ENCODE peak calls at places on chromosomes 1 and 21, in six cellular contexts. H, D, L, V, O and S are unnamed samples. For H3K4me1, the result is how much of the 10 kb centered on the place peaks cover.

GRCh38 chr1:224635356-224635755 is 19.2 kb downstream of the CNIH3 start:
- DNase-seq in H (no peak), D (no peak), L (peak), V (peak), O (no peak), S (no peak)

GRCh38 chr1:31524196-31524967 is 51.9 kb upstream of the TINAGL1 start:
- DNase-seq in H (no peak), D (no peak), L (no peak), V (no peak), O (no peak), S (no peak)

GRCh38 chr1:78676347-78676982 is 26.8 kb downstream of the IFI44 start:
- DNase-seq in H (peak), D (peak), L (peak), V (peak), O (peak), S (peak)

GRCh38 chr21:25708467-25709065 is 26.1 kb downstream of the ATP5PF start:
- DNase-seq in H (peak), D (peak), L (peak), V (peak), O (peak), S (peak)

GRCh38 chr1:185864331-185864730 is 130.1 kb downstream of the HMCN1 start:
- DNase-seq in H (no peak), D (no peak), L (no peak), V (no peak), O (no peak), S (no peak)

GRCh38 chr1:231616667-231617066 is 9.9 kb upstream of the DISC1 start:
- DNase-seq in H (no peak), D (no peak), L (no peak), V (no peak), O (no peak), S (no peak)

GRCh38 chr1:157776971-157777386 is at the start of gene FCRL2:
- DNase-seq in H (no peak), D (no peak), L (no peak), V (no peak), O (no peak), S (no peak)

GRCh38 chr1:164524810-164525209 is 34.2 kb upstream of the PBX1 start:
- DNase-seq in H (no peak), D (no peak), L (no peak), V (peak), O (no peak), S (no peak)

DNA sequence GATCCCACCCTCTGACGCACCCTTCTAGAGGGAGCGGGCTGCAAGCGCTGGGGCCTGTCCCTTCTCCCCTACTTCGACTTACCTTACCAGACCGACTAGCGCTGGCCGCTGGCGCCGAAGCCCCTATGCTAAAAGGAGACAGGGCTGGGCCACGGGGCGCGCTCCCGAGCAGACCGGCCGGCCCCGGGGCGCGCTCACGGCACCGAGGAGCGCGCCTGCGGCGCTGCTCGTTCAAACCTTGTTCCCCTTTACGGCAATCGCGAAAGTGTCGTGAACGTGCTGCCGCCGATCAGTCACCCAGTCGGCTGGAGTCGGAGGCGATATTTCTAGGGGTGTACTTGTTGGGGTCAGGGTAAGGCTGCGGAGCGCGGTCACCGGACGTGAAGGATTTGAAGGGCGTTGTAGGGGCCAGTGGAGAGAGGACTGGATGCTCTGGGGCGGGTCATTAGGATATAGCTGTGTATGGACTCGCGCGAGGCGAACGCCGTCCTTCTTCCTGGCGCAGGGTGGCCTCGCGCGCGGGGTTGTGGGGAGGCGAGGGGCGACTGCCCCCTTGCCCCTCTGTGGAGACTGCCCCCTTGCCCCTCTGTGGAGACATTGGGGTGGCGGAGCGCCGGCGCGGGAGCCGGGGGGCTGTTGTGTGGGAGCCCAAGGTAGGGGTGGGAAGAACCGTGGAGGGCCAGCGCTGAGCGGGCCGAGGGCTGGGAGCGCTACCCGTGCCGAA is at the start of the genes CEPT1 and DRAM2:
- DNase-seq in H (peak), D (peak), L (peak), V (peak), O (peak), S (peak)
- TF ChIP-seq CTCF in H (no peak), D (no peak), L (no peak), V (no peak), O (no peak), S (no peak)

GRCh38 chr1:43997979-43998378 is 6.6 kb downstream of the CCDC24 start:
- DNase-seq in H (no peak), D (no peak), L (no peak), V (no peak), O (no peak), S (no peak)

GRCh38 chr1:43999455-43999854 is 8.1 kb downstream of the CCDC24 start:
- DNase-seq in H (no peak), D (no peak), L (no peak), V (no peak), O (no peak), S (no peak)

GRCh38 chr1:44002606-44003157 is 11.3 kb downstream of the CCDC24 start:
- DNase-seq in H (no peak), D (no peak), L (no peak), V (no peak), O (no peak), S (no peak)

GRCh38 chr1:44002165-44002564 is 10.8 kb downstream of the CCDC24 start:
- DNase-seq in H (no peak), D (no peak), L (no peak), V (no peak), O (no peak), S (no peak)

DNA sequence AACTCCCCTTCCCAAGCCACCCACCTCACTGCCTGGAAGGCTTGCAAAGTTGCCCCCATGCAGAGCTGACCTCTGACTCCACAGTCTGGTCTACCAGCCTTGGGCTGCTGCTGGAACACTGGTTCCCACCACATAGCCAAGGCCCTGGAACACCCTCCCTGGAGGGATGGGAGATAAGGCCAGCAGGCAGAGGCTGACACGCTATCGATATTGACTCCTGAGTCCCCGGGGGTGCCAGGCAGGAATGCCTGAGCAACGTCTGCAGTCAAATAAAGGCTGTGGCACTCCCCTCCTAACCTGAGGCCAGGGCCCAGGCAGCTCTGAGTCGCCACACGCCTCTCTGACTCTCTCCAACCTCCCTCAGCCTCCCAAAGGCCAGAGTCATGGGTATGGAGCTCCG is 8.9 kb downstream of the CCDC24 start:
- DNase-seq in H (no peak), D (no peak), L (no peak), V (no peak), O (no peak), S (no peak)
- H3K4me1 ChIP-seq in H (under half), D (under half), L (under half), V (under half), O (under half), S (under half)

DNA sequence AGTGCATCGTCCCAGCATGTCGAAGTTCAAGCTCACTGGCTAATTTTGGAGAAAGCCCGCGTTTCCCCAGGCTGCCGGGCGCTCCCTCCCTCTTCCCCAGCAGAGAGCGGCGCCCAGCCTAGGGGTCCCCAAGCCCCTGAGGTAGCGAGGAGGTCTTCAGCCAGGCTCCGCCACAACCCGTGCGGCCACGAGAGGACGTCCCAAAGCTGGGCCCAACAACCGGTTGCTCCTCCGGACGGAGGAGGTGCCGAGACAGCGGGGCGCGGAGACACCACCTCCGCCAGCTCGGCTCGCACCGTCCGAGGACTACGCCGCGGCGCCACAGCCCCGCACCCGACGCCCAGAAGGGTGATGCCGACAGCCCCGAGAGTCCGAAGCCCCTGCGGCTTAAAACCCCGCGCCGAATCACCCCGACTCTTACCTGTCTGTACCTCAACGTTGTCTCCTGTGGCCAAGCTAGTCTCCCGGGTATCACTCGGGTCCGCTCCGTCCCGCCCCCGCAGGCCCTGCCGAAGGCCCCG is at the start of gene DENND2C:
- DNase-seq in H (no peak), D (no peak), L (no peak), V (no peak), O (no peak), S (no peak)
- TF ChIP-seq CTCF in H (no peak), D (no peak), L (no peak), V (no peak), O (no peak), S (no peak)

GRCh38 chr1:4137621-4138390 is 237.7 kb upstream of the C1orf174 start:
- DNase-seq in H (no peak), D (no peak), L (no peak), V (no peak), O (no peak), S (no peak)
- H3K4me1 ChIP-seq in H (under half), D (under half), L (under half), V (under half), O (under half), S (under half)

GRCh38 chr1:229230893-229231753 is 39.8 kb upstream of the RAB4A start:
- DNase-seq in H (no peak), D (peak), L (no peak), V (no peak), O (no peak), S (no peak)

GRCh38 chr1:229229721-229230135 is 41.2 kb upstream of the RAB4A start:
- DNase-seq in H (peak), D (no peak), L (peak), V (no peak), O (peak), S (no peak)

GRCh38 chr1:229230136-229230892 is 40.6 kb upstream of the RAB4A start:
- DNase-seq in H (no peak), D (no peak), L (no peak), V (no peak), O (no peak), S (no peak)

GRCh38 chr1:229229137-229229720 is 41.7 kb upstream of the RAB4A start:
- DNase-seq in H (no peak), D (peak), L (peak), V (no peak), O (no peak), S (no peak)

GRCh38 chr1:229231754-229232119 is 39.2 kb upstream of the RAB4A start:
- DNase-seq in H (no peak), D (no peak), L (no peak), V (no peak), O (no peak), S (no peak)
- TF ChIP-seq CTCF in H (no peak), D (peak), L (no peak), V (no peak), O (no peak), S (no peak)

DNA sequence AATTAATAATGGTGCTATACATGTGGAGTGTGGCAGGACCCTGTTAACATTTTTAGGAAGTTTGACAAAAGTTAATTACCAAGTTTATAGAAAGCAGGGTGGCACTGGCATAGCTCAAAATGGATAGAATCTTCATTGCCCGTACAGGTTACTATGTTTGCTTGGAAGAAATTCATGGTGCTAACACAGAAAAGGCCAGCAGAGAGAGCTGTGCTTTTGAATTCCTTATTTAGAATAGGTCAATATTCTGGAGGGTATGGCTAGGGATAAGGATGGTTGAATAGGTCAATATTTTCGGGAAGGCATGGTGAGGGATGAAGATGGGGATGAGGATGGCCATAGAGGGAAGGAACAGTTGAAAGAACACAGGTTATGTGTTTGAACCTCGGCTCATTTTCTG is 345.1 kb downstream of the LMO4 start:
- DNase-seq in H (no peak), D (no peak), L (no peak), V (no peak), O (no peak), S (no peak)
- H3K4me1 ChIP-seq in H (under half), D (under half), L (under half), V (under half), O (under half), S (under half)

GRCh38 chr21:41668686-41669532 is 97.9 kb downstream of the RIPK4 start:
- DNase-seq in H (no peak), D (no peak), L (no peak), V (no peak), O (no peak), S (no peak)
- TF ChIP-seq CTCF in H (no peak), D (no peak), L (no peak), V (no peak), O (no peak), S (no peak)

DNA sequence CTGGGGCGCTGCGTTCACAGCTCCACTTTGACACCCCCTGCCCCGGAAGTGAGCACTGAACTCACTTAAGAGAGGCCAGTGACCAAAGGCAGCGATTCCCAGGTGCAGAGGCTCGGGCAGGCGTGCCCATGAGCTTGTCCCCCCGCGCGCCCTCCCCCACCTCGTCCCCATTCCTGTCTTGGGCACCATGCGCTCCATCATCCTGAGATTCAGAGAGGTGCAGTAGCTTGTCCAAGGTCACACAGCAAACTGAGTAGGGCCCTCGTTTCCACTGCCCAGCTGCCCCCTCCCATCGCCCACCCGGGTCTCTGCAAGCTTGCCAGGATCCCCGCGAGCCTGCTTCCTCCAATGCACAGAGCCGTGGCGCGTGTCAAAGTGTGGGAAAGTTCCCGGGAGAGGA is 68.0 kb downstream of the SYT2 start:
- DNase-seq in H (no peak), D (no peak), L (no peak), V (no peak), O (no peak), S (no peak)
- H3K4me1 ChIP-seq in H (under half), D (under half), L (under half), V (under half), O (under half), S (under half)

GRCh38 chr1:172778461-172779455 is 119.9 kb downstream of the FASLG start:
- DNase-seq in H (no peak), D (no peak), L (peak), V (no peak), O (no peak), S (no peak)
- TF ChIP-seq CTCF in H (no peak), D (no peak), L (peak), V (no peak), O (no peak), S (peak)